ENCODE peak calls at places on chromosomes 7 and 10, in nine cellular contexts. One of them, this sample, is unnamed.

GRCh38 chr7:96388620-96389383 is 66.9 kb upstream of the SLC25A13 start:
- DNase-seq in stomach: no peak
- DNase-seq in activated effector memory CD4-positive, alpha-beta T cell treated with anti-CD3 and anti-CD28 coated beads, Interleukin-2, amount 50 U/mL, for 16 hours: no peak
- DNase-seq in NCI-H1105 treated with DMSO at 0.1 percent for 48 hours: no peak
- DNase-seq in M059J: peak
- DNase-seq in NCI-H345: no peak
- DNase-seq in esophagus squamous epithelium: no peak
- DNase-seq in glutamatergic neuron: no peak
- DNase-seq in GM04503: peak
- DNase-seq in this sample: no peak

GRCh38 chr10:49271346-49271745 is 27.6 kb upstream of the C10orf71 start:
- DNase-seq in activated effector memory CD4-positive, alpha-beta T cell treated with anti-CD3 and anti-CD28 coated beads, Interleukin-2, amount 50 U/mL, for 16 hours: no peak
- DNase-seq in esophagus squamous epithelium: no peak
- DNase-seq in NCI-H345: no peak
- DNase-seq in M059J: no peak
- DNase-seq in glutamatergic neuron: no peak
- DNase-seq in GM04503: no peak
- DNase-seq in stomach: no peak
- DNase-seq in NCI-H1105 treated with DMSO at 0.1 percent for 48 hours: no peak
- DNase-seq in this sample: no peak

GRCh38 chr7:45984386-45985295 is 63.6 kb upstream of the IGFBP3 start:
- DNase-seq in GM04503: no peak
- DNase-seq in glutamatergic neuron: no peak
- DNase-seq in NCI-H345: no peak
- DNase-seq in activated effector memory CD4-positive, alpha-beta T cell treated with anti-CD3 and anti-CD28 coated beads, Interleukin-2, amount 50 U/mL, for 16 hours: no peak
- DNase-seq in stomach: no peak
- DNase-seq in M059J: peak
- DNase-seq in esophagus squamous epithelium: no peak
- DNase-seq in NCI-H1105 treated with DMSO at 0.1 percent for 48 hours: no peak
- DNase-seq in this sample: no peak

GRCh38 chr10:14196113-14196512 is 134.6 kb downstream of the FRMD4A start:
- DNase-seq in esophagus squamous epithelium: no peak
- DNase-seq in stomach: no peak
- DNase-seq in GM04503: no peak
- DNase-seq in NCI-H345: no peak
- DNase-seq in M059J: no peak
- DNase-seq in glutamatergic neuron: no peak
- DNase-seq in NCI-H1105 treated with DMSO at 0.1 percent for 48 hours: no peak
- DNase-seq in activated effector memory CD4-positive, alpha-beta T cell treated with anti-CD3 and anti-CD28 coated beads, Interleukin-2, amount 50 U/mL, for 16 hours: no peak
- DNase-seq in this sample: no peak

GRCh38 chr7:98866341-98866740 is 3.5 kb downstream of the TMEM130 start:
- DNase-seq in M059J: no peak
- DNase-seq in NCI-H1105 treated with DMSO at 0.1 percent for 48 hours: no peak
- DNase-seq in esophagus squamous epithelium: no peak
- DNase-seq in NCI-H345: no peak
- DNase-seq in glutamatergic neuron: no peak
- DNase-seq in stomach: no peak
- DNase-seq in GM04503: no peak
- DNase-seq in activated effector memory CD4-positive, alpha-beta T cell treated with anti-CD3 and anti-CD28 coated beads, Interleukin-2, amount 50 U/mL, for 16 hours: no peak
- DNase-seq in this sample: peak

GRCh38 chr7:47946581-47947354 is 1.5 kb downstream of the PKD1L1 start:
- DNase-seq in stomach: no peak
- DNase-seq in M059J: no peak
- DNase-seq in esophagus squamous epithelium: no peak
- DNase-seq in NCI-H345: no peak
- DNase-seq in NCI-H1105 treated with DMSO at 0.1 percent for 48 hours: no peak
- DNase-seq in GM04503: no peak
- DNase-seq in activated effector memory CD4-positive, alpha-beta T cell treated with anti-CD3 and anti-CD28 coated beads, Interleukin-2, amount 50 U/mL, for 16 hours: no peak
- DNase-seq in glutamatergic neuron: no peak
- DNase-seq in this sample: no peak

GRCh38 chr10:21398549-21399345 is 126.7 kb downstream of the SKIDA1 start:
- DNase-seq in M059J: peak
- DNase-seq in esophagus squamous epithelium: no peak
- DNase-seq in GM04503: peak
- DNase-seq in stomach: no peak
- DNase-seq in activated effector memory CD4-positive, alpha-beta T cell treated with anti-CD3 and anti-CD28 coated beads, Interleukin-2, amount 50 U/mL, for 16 hours: no peak
- DNase-seq in glutamatergic neuron: no peak
- DNase-seq in NCI-H345: no peak
- DNase-seq in NCI-H1105 treated with DMSO at 0.1 percent for 48 hours: no peak
- DNase-seq in this sample: no peak

GRCh38 chr10:5968037-5968680 is 9.2 kb downstream of the IL15RA start:
- DNase-seq in stomach: peak
- DNase-seq in esophagus squamous epithelium: no peak
- DNase-seq in GM04503: no peak
- DNase-seq in NCI-H1105 treated with DMSO at 0.1 percent for 48 hours: no peak
- DNase-seq in activated effector memory CD4-positive, alpha-beta T cell treated with anti-CD3 and anti-CD28 coated beads, Interleukin-2, amount 50 U/mL, for 16 hours: no peak
- DNase-seq in NCI-H345: no peak
- DNase-seq in M059J: no peak
- DNase-seq in glutamatergic neuron: no peak
- DNase-seq in this sample: no peak

GRCh38 chr7:150340024-150340749 is 1.2 kb downstream of the RARRES2 start:
- DNase-seq in esophagus squamous epithelium: no peak
- DNase-seq in NCI-H345: no peak
- DNase-seq in stomach: peak
- DNase-seq in NCI-H1105 treated with DMSO at 0.1 percent for 48 hours: no peak
- DNase-seq in GM04503: peak
- DNase-seq in glutamatergic neuron: no peak
- DNase-seq in M059J: peak
- DNase-seq in activated effector memory CD4-positive, alpha-beta T cell treated with anti-CD3 and anti-CD28 coated beads, Interleukin-2, amount 50 U/mL, for 16 hours: no peak
- DNase-seq in this sample: no peak

GRCh38 chr7:47786557-47787248 is 161.6 kb downstream of the PKD1L1 start:
- DNase-seq in M059J: peak
- DNase-seq in activated effector memory CD4-positive, alpha-beta T cell treated with anti-CD3 and anti-CD28 coated beads, Interleukin-2, amount 50 U/mL, for 16 hours: no peak
- DNase-seq in stomach: no peak
- DNase-seq in NCI-H1105 treated with DMSO at 0.1 percent for 48 hours: no peak
- DNase-seq in GM04503: peak
- DNase-seq in NCI-H345: no peak
- DNase-seq in glutamatergic neuron: no peak
- DNase-seq in esophagus squamous epithelium: no peak
- DNase-seq in this sample: no peak

GRCh38 chr7:140322759-140323158 is 75.6 kb downstream of the SLC37A3 start:
- DNase-seq in glutamatergic neuron: no peak
- DNase-seq in esophagus squamous epithelium: no peak
- DNase-seq in M059J: no peak
- DNase-seq in stomach: no peak
- DNase-seq in NCI-H345: no peak
- DNase-seq in activated effector memory CD4-positive, alpha-beta T cell treated with anti-CD3 and anti-CD28 coated beads, Interleukin-2, amount 50 U/mL, for 16 hours: no peak
- DNase-seq in NCI-H1105 treated with DMSO at 0.1 percent for 48 hours: no peak
- DNase-seq in GM04503: no peak
- DNase-seq in this sample: no peak

GRCh38 chr10:30438016-30438850 is 4.2 kb downstream of the MAP3K8 start:
- DNase-seq in stomach: no peak
- DNase-seq in NCI-H345: no peak
- DNase-seq in glutamatergic neuron: no peak
- DNase-seq in M059J: no peak
- DNase-seq in activated effector memory CD4-positive, alpha-beta T cell treated with anti-CD3 and anti-CD28 coated beads, Interleukin-2, amount 50 U/mL, for 16 hours: no peak
- DNase-seq in NCI-H1105 treated with DMSO at 0.1 percent for 48 hours: no peak
- DNase-seq in esophagus squamous epithelium: no peak
- DNase-seq in GM04503: peak
- DNase-seq in this sample: no peak

GRCh38 chr10:129372168-129372567 is 94.9 kb upstream of the MGMT start:
- DNase-seq in GM04503: no peak
- DNase-seq in NCI-H345: no peak
- DNase-seq in activated effector memory CD4-positive, alpha-beta T cell treated with anti-CD3 and anti-CD28 coated beads, Interleukin-2, amount 50 U/mL, for 16 hours: no peak
- DNase-seq in glutamatergic neuron: no peak
- DNase-seq in M059J: no peak
- DNase-seq in NCI-H1105 treated with DMSO at 0.1 percent for 48 hours: no peak
- DNase-seq in stomach: no peak
- DNase-seq in esophagus squamous epithelium: no peak
- DNase-seq in this sample: no peak

GRCh38 chr10:114915294-114915693 is 22.7 kb upstream of the TRUB1 start:
- DNase-seq in NCI-H345: no peak
- DNase-seq in glutamatergic neuron: no peak
- DNase-seq in activated effector memory CD4-positive, alpha-beta T cell treated with anti-CD3 and anti-CD28 coated beads, Interleukin-2, amount 50 U/mL, for 16 hours: no peak
- DNase-seq in GM04503: no peak
- DNase-seq in NCI-H1105 treated with DMSO at 0.1 percent for 48 hours: no peak
- DNase-seq in M059J: no peak
- DNase-seq in stomach: no peak
- DNase-seq in esophagus squamous epithelium: no peak
- DNase-seq in this sample: no peak

GRCh38 chr10:29590598-29591415 is 44.0 kb downstream of the SVIL start:
- DNase-seq in esophagus squamous epithelium: no peak
- DNase-seq in GM04503: no peak
- DNase-seq in stomach: no peak
- DNase-seq in NCI-H345: peak
- DNase-seq in NCI-H1105 treated with DMSO at 0.1 percent for 48 hours: peak
- DNase-seq in M059J: peak
- DNase-seq in glutamatergic neuron: no peak
- DNase-seq in activated effector memory CD4-positive, alpha-beta T cell treated with anti-CD3 and anti-CD28 coated beads, Interleukin-2, amount 50 U/mL, for 16 hours: no peak
- DNase-seq in this sample: no peak

GRCh38 chr7:136009488-136010079 is 32.4 kb upstream of the MTPN start:
- DNase-seq in M059J: peak
- DNase-seq in NCI-H1105 treated with DMSO at 0.1 percent for 48 hours: peak
- DNase-seq in NCI-H345: peak
- DNase-seq in stomach: no peak
- DNase-seq in esophagus squamous epithelium: no peak
- DNase-seq in glutamatergic neuron: no peak
- DNase-seq in GM04503: no peak
- DNase-seq in activated effector memory CD4-positive, alpha-beta T cell treated with anti-CD3 and anti-CD28 coated beads, Interleukin-2, amount 50 U/mL, for 16 hours: no peak
- DNase-seq in this sample: no peak

GRCh38 chr7:122532406-122533269 is 166.3 kb downstream of the RNF133 start:
- DNase-seq in GM04503: no peak
- DNase-seq in glutamatergic neuron: no peak
- DNase-seq in activated effector memory CD4-positive, alpha-beta T cell treated with anti-CD3 and anti-CD28 coated beads, Interleukin-2, amount 50 U/mL, for 16 hours: no peak
- DNase-seq in M059J: peak
- DNase-seq in esophagus squamous epithelium: no peak
- DNase-seq in stomach: no peak
- DNase-seq in NCI-H1105 treated with DMSO at 0.1 percent for 48 hours: peak
- DNase-seq in NCI-H345: no peak
- DNase-seq in this sample: no peak

GRCh38 chr7:85186521-85187241 is at the start of gene SEMA3D:
- DNase-seq in activated effector memory CD4-positive, alpha-beta T cell treated with anti-CD3 and anti-CD28 coated beads, Interleukin-2, amount 50 U/mL, for 16 hours: no peak
- DNase-seq in esophagus squamous epithelium: no peak
- DNase-seq in NCI-H345: peak
- DNase-seq in NCI-H1105 treated with DMSO at 0.1 percent for 48 hours: peak
- DNase-seq in glutamatergic neuron: peak
- DNase-seq in stomach: peak
- DNase-seq in M059J: peak
- DNase-seq in GM04503: peak
- DNase-seq in this sample: peak

GRCh38 chr7:12158334-12159060 is 52.6 kb upstream of the TMEM106B start:
- DNase-seq in M059J: peak
- DNase-seq in GM04503: no peak
- DNase-seq in esophagus squamous epithelium: no peak
- DNase-seq in activated effector memory CD4-positive, alpha-beta T cell treated with anti-CD3 and anti-CD28 coated beads, Interleukin-2, amount 50 U/mL, for 16 hours: no peak
- DNase-seq in glutamatergic neuron: no peak
- DNase-seq in NCI-H345: no peak
- DNase-seq in NCI-H1105 treated with DMSO at 0.1 percent for 48 hours: no peak
- DNase-seq in stomach: no peak
- DNase-seq in this sample: no peak

GRCh38 chr7:67595421-67595820 is 598.8 kb downstream of the TYW1 start:
- DNase-seq in NCI-H345: no peak
- DNase-seq in GM04503: no peak
- DNase-seq in activated effector memory CD4-positive, alpha-beta T cell treated with anti-CD3 and anti-CD28 coated beads, Interleukin-2, amount 50 U/mL, for 16 hours: no peak
- DNase-seq in stomach: no peak
- DNase-seq in glutamatergic neuron: no peak
- DNase-seq in NCI-H1105 treated with DMSO at 0.1 percent for 48 hours: no peak
- DNase-seq in esophagus squamous epithelium: no peak
- DNase-seq in M059J: no peak
- DNase-seq in this sample: no peak

This sample was measured in spleen.